ENCODE peak calls at places on chromosome 17, in four cellular contexts. One of them, this sample, is unnamed.

GRCh38 chr17:36933174-36934143 is 3.8 kb upstream of the LHX1 start:
- DNase-seq in A673: no peak
- DNase-seq in stimulated activated CD8-positive, alpha-beta memory T cell treated with anti-CD3 and anti-CD28 coated beads, Interleukin-12 subunit alpha, Interleukin-12 subunit beta, amount 100 ng/mL, for 4 hours: no peak
- DNase-seq in HFFc6: no peak
- DNase-seq in this sample: no peak

GRCh38 chr17:42253601-42254000 is 22.6 kb downstream of the STAT5B start:
- DNase-seq in stimulated activated CD8-positive, alpha-beta memory T cell treated with anti-CD3 and anti-CD28 coated beads, Interleukin-12 subunit alpha, Interleukin-12 subunit beta, amount 100 ng/mL, for 4 hours: no peak
- DNase-seq in A673: no peak
- DNase-seq in HFFc6: no peak
- DNase-seq in this sample: no peak

GRCh38 chr17:35735036-35735805 is 3.8 kb downstream of the RASL10B start:
- DNase-seq in HFFc6: no peak
- DNase-seq in A673: no peak
- DNase-seq in stimulated activated CD8-positive, alpha-beta memory T cell treated with anti-CD3 and anti-CD28 coated beads, Interleukin-12 subunit alpha, Interleukin-12 subunit beta, amount 100 ng/mL, for 4 hours: no peak
- DNase-seq in this sample: no peak

GRCh38 chr17:48175692-48176450 is 68.3 kb downstream of the SNX11 start:
- DNase-seq in A673: no peak
- DNase-seq in stimulated activated CD8-positive, alpha-beta memory T cell treated with anti-CD3 and anti-CD28 coated beads, Interleukin-12 subunit alpha, Interleukin-12 subunit beta, amount 100 ng/mL, for 4 hours: no peak
- DNase-seq in HFFc6: peak; percentile 56
- DNase-seq in this sample: no peak

GRCh38 chr17:33469911-33470310 is 176.8 kb upstream of the ASIC2 start:
- DNase-seq in A673: peak; percentile 4
- DNase-seq in HFFc6: peak; percentile 38
- DNase-seq in stimulated activated CD8-positive, alpha-beta memory T cell treated with anti-CD3 and anti-CD28 coated beads, Interleukin-12 subunit alpha, Interleukin-12 subunit beta, amount 100 ng/mL, for 4 hours: no peak
- DNase-seq in this sample: no peak

GRCh38 chr17:33811984-33812383 is 443.1 kb upstream of the CCL2 start:
- DNase-seq in HFFc6: no peak
- DNase-seq in stimulated activated CD8-positive, alpha-beta memory T cell treated with anti-CD3 and anti-CD28 coated beads, Interleukin-12 subunit alpha, Interleukin-12 subunit beta, amount 100 ng/mL, for 4 hours: no peak
- DNase-seq in A673: no peak
- DNase-seq in this sample: no peak

GRCh38 chr17:31508310-31509094 is 117.0 kb downstream of the RAB11FIP4 start:
- DNase-seq in A673: no peak
- DNase-seq in stimulated activated CD8-positive, alpha-beta memory T cell treated with anti-CD3 and anti-CD28 coated beads, Interleukin-12 subunit alpha, Interleukin-12 subunit beta, amount 100 ng/mL, for 4 hours: peak; percentile 45
- DNase-seq in HFFc6: no peak
- DNase-seq in this sample: peak; percentile 59

GRCh38 chr17:8654822-8655221 is 24.3 kb upstream of the MYH10 start:
- DNase-seq in stimulated activated CD8-positive, alpha-beta memory T cell treated with anti-CD3 and anti-CD28 coated beads, Interleukin-12 subunit alpha, Interleukin-12 subunit beta, amount 100 ng/mL, for 4 hours: no peak
- DNase-seq in HFFc6: no peak
- DNase-seq in A673: no peak
- DNase-seq in this sample: no peak

GRCh38 chr17:28598799-28599310 is at the start of gene SPAG5:
- DNase-seq in A673: peak; percentile 96
- DNase-seq in stimulated activated CD8-positive, alpha-beta memory T cell treated with anti-CD3 and anti-CD28 coated beads, Interleukin-12 subunit alpha, Interleukin-12 subunit beta, amount 100 ng/mL, for 4 hours: peak; percentile 88
- DNase-seq in HFFc6: peak; percentile 87
- DNase-seq in this sample: peak; percentile 98

GRCh38 chr17:3502466-3502865 is 26.7 kb downstream of the ASPA start:
- DNase-seq in stimulated activated CD8-positive, alpha-beta memory T cell treated with anti-CD3 and anti-CD28 coated beads, Interleukin-12 subunit alpha, Interleukin-12 subunit beta, amount 100 ng/mL, for 4 hours: no peak
- DNase-seq in HFFc6: no peak
- DNase-seq in A673: no peak
- DNase-seq in this sample: no peak

GRCh38 chr17:6919158-6919557 is 76.7 kb upstream of the ALOX12 start:
- DNase-seq in HFFc6: no peak
- DNase-seq in A673: no peak
- DNase-seq in stimulated activated CD8-positive, alpha-beta memory T cell treated with anti-CD3 and anti-CD28 coated beads, Interleukin-12 subunit alpha, Interleukin-12 subunit beta, amount 100 ng/mL, for 4 hours: no peak
- DNase-seq in this sample: no peak